ENCODE peak calls at places on chromosomes 4 and X, in five cellular contexts. One of them, this sample, is unnamed.

GRCh38 chr4:156773648-156774357 is 197.8 kb downstream of the PDGFC start:
- DNase-seq in fibroblast of the aortic adventitia: peak
- DNase-seq in sigmoid colon: no peak
- DNase-seq in stomach: no peak
- DNase-seq in brain microvascular endothelial cell: peak
- DNase-seq in this sample: no peak

GRCh38 chrX:133005038-133005437 is 46.6 kb upstream of the HS6ST2 start:
- DNase-seq in brain microvascular endothelial cell: no peak
- DNase-seq in fibroblast of the aortic adventitia: peak
- DNase-seq in sigmoid colon: no peak
- DNase-seq in stomach: no peak
- DNase-seq in this sample: no peak

GRCh38 chrX:155270969-155271368 is 6.7 kb upstream of the RAB39B start:
- DNase-seq in sigmoid colon: no peak
- DNase-seq in fibroblast of the aortic adventitia: no peak
- DNase-seq in stomach: no peak
- DNase-seq in brain microvascular endothelial cell: no peak
- DNase-seq in this sample: no peak

GRCh38 chr4:48591372-48591771 is 101.3 kb downstream of the ZAR1 start:
- DNase-seq in fibroblast of the aortic adventitia: no peak
- DNase-seq in stomach: no peak
- DNase-seq in brain microvascular endothelial cell: no peak
- DNase-seq in sigmoid colon: no peak
- DNase-seq in this sample: no peak

GRCh38 chrX:41923925-41924693 is 755 bp upstream of the CASK start:
- DNase-seq in fibroblast of the aortic adventitia: peak
- DNase-seq in stomach: peak
- DNase-seq in sigmoid colon: no peak
- DNase-seq in brain microvascular endothelial cell: peak
- DNase-seq in this sample: peak

GRCh38 chrX:78029663-78030062 is 60.2 kb upstream of the PGAM4 start:
- DNase-seq in fibroblast of the aortic adventitia: peak
- DNase-seq in stomach: no peak
- DNase-seq in brain microvascular endothelial cell: peak
- DNase-seq in sigmoid colon: no peak
- DNase-seq in this sample: no peak

GRCh38 chr4:173074501-173074946 is 94.1 kb upstream of the GALNT7 start:
- DNase-seq in fibroblast of the aortic adventitia: peak
- DNase-seq in stomach: peak
- DNase-seq in brain microvascular endothelial cell: peak
- DNase-seq in sigmoid colon: no peak
- DNase-seq in this sample: peak

GRCh38 chrX:33434256-33435092 is 223.1 kb upstream of the DMD start:
- DNase-seq in fibroblast of the aortic adventitia: peak
- DNase-seq in brain microvascular endothelial cell: peak
- DNase-seq in sigmoid colon: peak
- DNase-seq in stomach: peak
- DNase-seq in this sample: peak

GRCh38 chr4:185932491-185932890 is 120.5 kb upstream of the SORBS2 start:
- DNase-seq in stomach: no peak
- DNase-seq in sigmoid colon: no peak
- DNase-seq in fibroblast of the aortic adventitia: peak
- DNase-seq in brain microvascular endothelial cell: peak
- DNase-seq in this sample: peak

GRCh38 chr4:176534566-176534965 is 214.8 kb downstream of the SPCS3 start:
- DNase-seq in brain microvascular endothelial cell: peak
- DNase-seq in fibroblast of the aortic adventitia: peak
- DNase-seq in sigmoid colon: no peak
- DNase-seq in stomach: no peak
- DNase-seq in this sample: peak

GRCh38 chr4:14018191-14018853 is 390.8 kb upstream of the BOD1L1 start:
- DNase-seq in sigmoid colon: no peak
- DNase-seq in brain microvascular endothelial cell: no peak
- DNase-seq in stomach: no peak
- DNase-seq in fibroblast of the aortic adventitia: no peak
- DNase-seq in this sample: no peak

GRCh38 chr4:32958586-32958985 is 2238.4 kb downstream of the PCDH7 start:
- DNase-seq in sigmoid colon: no peak
- DNase-seq in stomach: no peak
- DNase-seq in brain microvascular endothelial cell: no peak
- DNase-seq in fibroblast of the aortic adventitia: no peak
- DNase-seq in this sample: no peak

GRCh38 chr4:23438764-23439163 is 451.1 kb downstream of the PPARGC1A start:
- DNase-seq in sigmoid colon: no peak
- DNase-seq in stomach: no peak
- DNase-seq in brain microvascular endothelial cell: no peak
- DNase-seq in fibroblast of the aortic adventitia: peak
- DNase-seq in this sample: peak

GRCh38 chrX:120504569-120504968 is 35.5 kb upstream of the LAMP2 start:
- DNase-seq in stomach: no peak
- DNase-seq in sigmoid colon: no peak
- DNase-seq in fibroblast of the aortic adventitia: no peak
- DNase-seq in brain microvascular endothelial cell: no peak
- DNase-seq in this sample: no peak

GRCh38 chrX:70088281-70088680 is 26.0 kb downstream of the OTUD6A start:
- DNase-seq in fibroblast of the aortic adventitia: peak
- DNase-seq in brain microvascular endothelial cell: no peak
- DNase-seq in sigmoid colon: no peak
- DNase-seq in stomach: no peak
- DNase-seq in this sample: no peak

GRCh38 chr4:40750461-40751258 is 905 bp downstream of the NSUN7 start:
- DNase-seq in stomach: no peak
- DNase-seq in fibroblast of the aortic adventitia: peak
- DNase-seq in sigmoid colon: no peak
- DNase-seq in brain microvascular endothelial cell: no peak
- DNase-seq in this sample: no peak

GRCh38 chr4:81404294-81404693 is 67.4 kb downstream of the RASGEF1B start:
- DNase-seq in stomach: no peak
- DNase-seq in sigmoid colon: no peak
- DNase-seq in fibroblast of the aortic adventitia: no peak
- DNase-seq in brain microvascular endothelial cell: no peak
- DNase-seq in this sample: no peak

GRCh38 chrX:7059214-7059838 is 88.2 kb upstream of the STS start:
- DNase-seq in fibroblast of the aortic adventitia: no peak
- DNase-seq in sigmoid colon: no peak
- DNase-seq in brain microvascular endothelial cell: no peak
- DNase-seq in stomach: no peak
- DNase-seq in this sample: no peak

GRCh38 chrX:153970398-153971123 is 1.1 kb downstream of the HCFC1 start:
- DNase-seq in sigmoid colon: peak
- DNase-seq in fibroblast of the aortic adventitia: peak
- DNase-seq in brain microvascular endothelial cell: peak
- DNase-seq in stomach: no peak
- DNase-seq in this sample: peak

GRCh38 chr4:141849778-141850177 is 213.4 kb downstream of the IL15 start:
- DNase-seq in stomach: no peak
- DNase-seq in brain microvascular endothelial cell: no peak
- DNase-seq in sigmoid colon: no peak
- DNase-seq in fibroblast of the aortic adventitia: peak
- DNase-seq in this sample: no peak

GRCh38 chrX:16786791-16787735 is 797 bp downstream of the TXLNG start:
- DNase-seq in fibroblast of the aortic adventitia: peak
- DNase-seq in sigmoid colon: peak
- DNase-seq in stomach: no peak
- DNase-seq in brain microvascular endothelial cell: no peak
- DNase-seq in this sample: peak

GRCh38 chr4:1547863-1548637 is 136.1 kb downstream of the FAM53A start:
- DNase-seq in stomach: no peak
- DNase-seq in fibroblast of the aortic adventitia: peak
- DNase-seq in sigmoid colon: no peak
- DNase-seq in brain microvascular endothelial cell: no peak
- DNase-seq in this sample: no peak
- H3K4me3 ChIP-seq in stomach: no peak
- H3K4me3 ChIP-seq in fibroblast of the aortic adventitia: no peak
- H3K4me3 ChIP-seq in sigmoid colon: peak
- H3K4me3 ChIP-seq in brain microvascular endothelial cell: no peak
- H3K4me3 ChIP-seq in this sample: no peak

DNA sequence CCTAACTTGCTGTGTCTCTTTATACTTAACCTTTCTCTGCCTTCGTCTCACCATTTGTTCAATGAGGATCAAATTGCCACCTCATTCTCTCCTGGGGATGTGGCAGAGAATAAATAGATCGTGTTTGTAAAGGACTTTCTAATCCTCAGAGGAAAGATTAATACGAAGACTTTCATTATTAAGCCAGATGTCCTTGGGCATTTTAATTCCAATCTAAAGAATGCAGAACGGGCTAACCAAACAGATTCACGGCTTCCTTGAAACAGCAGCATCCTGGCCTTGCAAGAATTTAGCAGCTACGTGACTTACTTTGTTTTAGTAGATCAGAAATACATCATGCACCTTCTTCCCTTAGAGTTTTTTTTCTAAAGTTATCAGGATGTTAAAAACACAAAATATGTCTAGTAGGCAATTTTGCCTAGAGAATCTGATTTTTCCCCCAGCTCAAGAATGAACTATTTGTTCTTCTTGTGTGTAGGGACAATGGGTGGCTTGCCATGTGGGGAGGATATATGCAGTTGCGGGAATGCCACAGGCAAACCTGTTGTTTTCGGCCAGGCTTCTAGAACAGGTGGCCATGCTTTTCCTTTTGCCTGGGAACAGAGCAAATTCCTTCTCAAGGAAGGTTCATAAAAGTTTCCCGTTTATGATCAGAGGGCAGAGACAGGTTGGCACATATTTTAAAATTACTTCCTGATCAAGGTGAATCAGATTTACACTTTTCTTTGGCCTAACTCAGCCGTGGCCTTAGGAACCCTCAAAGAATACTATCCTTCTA is 3.0 kb downstream of the MID1 start:
- DNase-seq in fibroblast of the aortic adventitia: no peak
- DNase-seq in sigmoid colon: no peak
- DNase-seq in stomach: no peak
- DNase-seq in brain microvascular endothelial cell: no peak
- DNase-seq in this sample: no peak
- H3K4me3 ChIP-seq in fibroblast of the aortic adventitia: peak
- H3K4me3 ChIP-seq in sigmoid colon: peak
- H3K4me3 ChIP-seq in stomach: no peak
- H3K4me3 ChIP-seq in brain microvascular endothelial cell: no peak
- H3K4me3 ChIP-seq in this sample: peak

GRCh38 chrX:24146283-24146865 is 3.2 kb upstream of the ZFX start:
- DNase-seq in brain microvascular endothelial cell: no peak
- DNase-seq in fibroblast of the aortic adventitia: no peak
- DNase-seq in stomach: no peak
- DNase-seq in sigmoid colon: no peak
- DNase-seq in this sample: no peak
- H3K4me3 ChIP-seq in brain microvascular endothelial cell: no peak
- H3K4me3 ChIP-seq in fibroblast of the aortic adventitia: no peak
- H3K4me3 ChIP-seq in stomach: no peak
- H3K4me3 ChIP-seq in sigmoid colon: peak
- H3K4me3 ChIP-seq in this sample: no peak

DNA sequence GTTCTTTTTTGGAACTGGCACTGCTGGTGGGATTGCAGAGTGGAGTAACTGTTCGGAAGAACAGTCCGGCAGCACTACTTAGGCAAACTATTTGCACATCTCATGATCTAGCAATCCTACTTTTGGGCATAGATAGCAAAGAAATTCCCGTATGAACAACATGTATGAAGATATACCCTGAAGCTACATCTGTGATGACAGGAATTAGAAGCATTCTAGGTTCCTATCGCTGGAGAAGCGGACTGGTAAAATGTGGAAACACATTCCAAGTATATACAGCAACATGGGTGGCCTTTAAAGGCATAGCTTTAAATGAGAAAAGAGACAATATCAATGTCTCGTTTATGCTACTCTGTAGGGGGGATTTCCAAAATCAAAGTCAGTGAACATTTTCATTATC is 3.1 kb downstream of the DCAF16 start:
- DNase-seq in fibroblast of the aortic adventitia: peak
- DNase-seq in stomach: no peak
- DNase-seq in sigmoid colon: no peak
- DNase-seq in brain microvascular endothelial cell: no peak
- DNase-seq in this sample: no peak
- H3K4me3 ChIP-seq in fibroblast of the aortic adventitia: peak
- H3K4me3 ChIP-seq in stomach: peak
- H3K4me3 ChIP-seq in sigmoid colon: peak
- H3K4me3 ChIP-seq in brain microvascular endothelial cell: peak
- H3K4me3 ChIP-seq in this sample: peak

This sample was measured in MG63.